ENCODE peak calls at places on chromosomes 4 and X, in six cellular contexts. P, V, G, N, I and W are unnamed samples.

GRCh38 chr4:175514174-175514573 is 297.9 kb downstream of the GPM6A start:
- DNase-seq in P (no peak), V (no peak), G (no peak), N (peak), I (no peak), W (no peak)

GRCh38 chrX:20177093-20177492 is 35.5 kb upstream of the EIF1AX start:
- DNase-seq in P (no peak), V (no peak), G (no peak), N (no peak), I (no peak), W (no peak)

GRCh38 chr4:827209-828081 is 1.5 kb upstream of the CPLX1 start:
- DNase-seq in P (no peak), V (no peak), G (no peak), N (no peak), I (no peak), W (no peak)

GRCh38 chrX:111914398-111915092 is 38.6 kb downstream of the TRPC5OS start:
- DNase-seq in P (peak), V (no peak), G (no peak), N (peak), I (no peak), W (no peak)

GRCh38 chrX:640641-641040 is 10.1 kb downstream of the SHOX start:
- DNase-seq in P (no peak), V (no peak), G (no peak), N (no peak), I (peak), W (no peak)

GRCh38 chr4:113276448-113277158 is 227.2 kb downstream of the ANK2 start:
- DNase-seq in P (no peak), V (no peak), G (no peak), N (no peak), I (no peak), W (peak)

GRCh38 chr4:159248383-159249178 is 145.7 kb downstream of the RAPGEF2 start:
- DNase-seq in P (no peak), V (peak), G (peak), N (peak), I (no peak), W (peak)

GRCh38 chr4:15479089-15479912 is 9.6 kb downstream of the CC2D2A start:
- DNase-seq in P (peak), V (peak), G (peak), N (peak), I (peak), W (peak)

GRCh38 chrX:11504234-11504633 is 161.5 kb downstream of the ARHGAP6 start:
- DNase-seq in P (peak), V (no peak), G (no peak), N (no peak), I (no peak), W (no peak)

GRCh38 chr4:97605927-97606326 is 537.3 kb downstream of the STPG2 start:
- DNase-seq in P (peak), V (no peak), G (no peak), N (no peak), I (no peak), W (no peak)

GRCh38 chr4:132334081-132334480 is 815.0 kb upstream of the PCDH10 start:
- DNase-seq in P (no peak), V (peak), G (no peak), N (peak), I (no peak), W (peak)

GRCh38 chr4:3248811-3249661 is at the start of gene MSANTD1:
- DNase-seq in P (no peak), V (peak), G (no peak), N (peak), I (no peak), W (peak)

GRCh38 chr4:27305246-27305645 is 444.6 kb downstream of the STIM2 start:
- DNase-seq in P (no peak), V (no peak), G (no peak), N (no peak), I (no peak), W (no peak)

GRCh38 chr4:11597506-11597905 is 168.8 kb upstream of the HS3ST1 start:
- DNase-seq in P (peak), V (no peak), G (no peak), N (no peak), I (no peak), W (no peak)

GRCh38 chr4:9983211-9983610 is 38.1 kb downstream of the SLC2A9 start:
- DNase-seq in P (no peak), V (no peak), G (no peak), N (no peak), I (no peak), W (no peak)

GRCh38 chr4:19123681-19124080 is 1102.1 kb upstream of the LCORL start:
- DNase-seq in P (no peak), V (no peak), G (no peak), N (no peak), I (no peak), W (no peak)

GRCh38 chr4:155094421-155094820 is 114.0 kb upstream of the NPY2R start:
- DNase-seq in P (no peak), V (peak), G (peak), N (peak), I (no peak), W (peak)

GRCh38 chrX:16445166-16445752 is 204.7 kb upstream of the S100G start:
- DNase-seq in P (peak), V (peak), G (no peak), N (peak), I (peak), W (peak)

GRCh38 chrX:79325263-79325958 is 41.7 kb downstream of the ITM2A start:
- DNase-seq in P (peak), V (no peak), G (no peak), N (no peak), I (no peak), W (no peak)

GRCh38 chr4:56821394-56822263 is at the start of gene SPINK2:
- DNase-seq in P (peak), V (no peak), G (no peak), N (no peak), I (no peak), W (no peak)

GRCh38 chrX:31337332-31337731 is 265.5 kb upstream of the FTHL17 start:
- DNase-seq in P (no peak), V (peak), G (no peak), N (no peak), I (no peak), W (no peak)

GRCh38 chrX:129665916-129666644 is 11.3 kb upstream of the APLN start:
- DNase-seq in P (peak), V (peak), G (peak), N (peak), I (peak), W (peak)

GRCh38 chrX:47540754-47541538 is 20.1 kb upstream of the ARAF start:
- DNase-seq in P (peak), V (peak), G (peak), N (peak), I (peak), W (peak)

GRCh38 chr4:30620711-30621110 is 99.5 kb upstream of the PCDH7 start:
- DNase-seq in P (no peak), V (no peak), G (no peak), N (no peak), I (no peak), W (no peak)

GRCh38 chr4:25157071-25157470 is 3.2 kb downstream of the SEPSECS start:
- DNase-seq in P (no peak), V (no peak), G (no peak), N (no peak), I (no peak), W (no peak)

GRCh38 chr4:113684534-113685091 is 76.9 kb downstream of the CAMK2D start:
- DNase-seq in P (peak), V (peak), G (peak), N (peak), I (peak), W (peak)

GRCh38 chr4:162837679-162838078 is 329.0 kb downstream of the NAF1 start:
- DNase-seq in P (peak), V (no peak), G (no peak), N (no peak), I (no peak), W (no peak)

GRCh38 chrX:103254921-103255455 is at the start of gene TCEAL8:
- DNase-seq in P (peak), V (peak), G (no peak), N (peak), I (peak), W (peak)

GRCh38 chrX:44344687-44345086 is 1.2 kb upstream of the EFHC2 start:
- DNase-seq in P (no peak), V (peak), G (no peak), N (no peak), I (no peak), W (no peak)
- H3K4me3 ChIP-seq in P (no peak), V (no peak), G (no peak), N (no peak), I (no peak), W (no peak)

GRCh38 chrX:50448565-50448964 is 22.1 kb downstream of the DGKK start:
- DNase-seq in P (peak), V (no peak), G (no peak), N (no peak), I (no peak), W (no peak)
- TF ChIP-seq CTCF in P (peak), V (no peak), G (no peak), N (no peak), I (peak), W (peak)

GRCh38 chr4:84389406-84389805 is 109.7 kb downstream of the NKX6-1 start:
- DNase-seq in P (peak), V (no peak), G (no peak), N (peak), I (no peak), W (peak)

GRCh38 chr4:84381759-84382158 is 117.3 kb downstream of the NKX6-1 start:
- DNase-seq in P (no peak), V (no peak), G (no peak), N (no peak), I (no peak), W (no peak)

GRCh38 chr4:84379881-84380618 is 119.0 kb downstream of the NKX6-1 start:
- DNase-seq in P (peak), V (peak), G (peak), N (peak), I (no peak), W (peak)

GRCh38 chr4:84384801-84385582 is 114.1 kb downstream of the NKX6-1 start:
- DNase-seq in P (no peak), V (no peak), G (no peak), N (no peak), I (no peak), W (no peak)
- H3K4me3 ChIP-seq in P (no peak), V (no peak), G (no peak), N (no peak), I (no peak), W (no peak)

GRCh38 chr4:125317526-125317880 is 2.7 kb downstream of the FAT4 start:
- DNase-seq in P (no peak), V (peak), G (no peak), N (peak), I (peak), W (peak)
- TF ChIP-seq CTCF in P (no peak), V (peak), G (peak), N (peak), I (peak), W (peak)

GRCh38 chr4:182585321-182585720 is 331.9 kb downstream of the DCTD start:
- DNase-seq in P (no peak), V (no peak), G (no peak), N (no peak), I (no peak), W (no peak)
- H3K4me3 ChIP-seq in P (no peak), V (no peak), G (no peak), N (no peak), I (no peak), W (no peak)